ENCODE peak calls at places on chromosomes 11 and 22, in five cellular contexts. S is EL, Q is amygdala, Y is endothelial cell, B is PC-3. R is an unnamed sample.

GRCh38 chr22:17870408-17870807 is 96.1 kb upstream of the BID start:
- DNase-seq in B (no peak), Y (no peak), Q (no peak), S (no peak), R (no peak)

GRCh38 chr11:20162824-20163777 is 2.8 kb upstream of the DBX1 start:
- DNase-seq in B (no peak), Q (no peak), S (peak), Y (peak), R (peak)

GRCh38 chr11:118984825-118985224 is 13.1 kb upstream of the CENATAC start:
- DNase-seq in Y (no peak), S (no peak), B (no peak), Q (no peak), R (no peak)

GRCh38 chr11:9765320-9766101 is 101.6 kb downstream of the SWAP70 start:
- DNase-seq in Q (no peak), Y (peak), B (no peak), S (peak), R (no peak)

GRCh38 chr11:57883630-57884029 is 122.0 kb downstream of the CTNND1 start:
- DNase-seq in S (no peak), B (no peak), Y (no peak), Q (no peak), R (no peak)

GRCh38 chr22:37659066-37659896 is 758 bp downstream of the PDXP start:
- DNase-seq in B (no peak), S (no peak), Q (no peak), Y (no peak), R (no peak)

GRCh38 chr22:47836957-47837356 is 1074.5 kb downstream of the TBC1D22A start:
- DNase-seq in Y (no peak), B (peak), S (peak), Q (no peak), R (peak)

GRCh38 chr11:74321487-74322188 is 10.2 kb upstream of the P4HA3 start:
- DNase-seq in S (no peak), B (peak), Y (peak), Q (no peak), R (no peak)

R was measured in T47D.